ENCODE peak calls at places on chromosome 22, in seven cellular contexts. X, H, G, M, S, P and O are unnamed samples.

GRCh38 chr22:19579880-19580279 is 55.7 kb upstream of the CLDN5 start:
- DNase-seq in X (no peak), P (no peak), M (peak; percentile 24), G (no peak), S (peak; percentile 11), H (peak; percentile 67), O (no peak)

GRCh38 chr22:50201191-50202129 is 649 bp downstream of the SELENOO start:
- DNase-seq in H (peak; percentile 46), X (no peak), S (no peak), M (no peak), G (no peak), P (no peak), O (no peak)

GRCh38 chr22:41197808-41198585 is 7.1 kb upstream of the L3MBTL2 start:
- DNase-seq in H (peak; percentile 29), M (peak; percentile 40), P (no peak), S (peak; percentile 56), X (no peak), G (no peak), O (no peak)

GRCh38 chr22:36365020-36365411 is 22.8 kb downstream of the MYH9 start:
- DNase-seq in S (peak; percentile 75), G (no peak), M (no peak), X (no peak), H (peak; percentile 49), P (peak; percentile 76), O (no peak)

GRCh38 chr22:20131856-20132685 is 467 bp downstream of the ZDHHC8 start:
- DNase-seq in M (no peak), S (peak; percentile 31), P (no peak), X (no peak), G (no peak), H (peak; percentile 88), O (no peak)

GRCh38 chr22:42676059-42676607 is 26.9 kb upstream of the CYB5R3 start:
- DNase-seq in G (no peak), M (no peak), S (no peak), P (no peak), X (no peak), H (no peak), O (no peak)

GRCh38 chr22:50276143-50276542 is 6.0 kb upstream of the MAPK11 start:
- DNase-seq in M (no peak), P (no peak), S (peak; percentile 81), X (no peak), G (peak; percentile 57), H (peak; percentile 41), O (no peak)

GRCh38 chr22:45731798-45732495 is 60.3 kb downstream of the ATXN10 start:
- DNase-seq in H (no peak), S (no peak), M (no peak), P (no peak), G (no peak), X (no peak), O (no peak)

GRCh38 chr22:25490869-25491268 is 73.6 kb upstream of the GRK3 start:
- DNase-seq in X (no peak), H (no peak), S (no peak), P (no peak), G (no peak), M (no peak), O (no peak)

GRCh38 chr22:20756846-20757245 is 17.1 kb upstream of the SERPIND1 start:
- DNase-seq in P (no peak), H (no peak), X (no peak), M (no peak), S (no peak), G (no peak), O (no peak)

GRCh38 chr22:23402275-23403151 is 177.6 kb downstream of the IGLL1 start:
- DNase-seq in X (peak; percentile 64), S (peak; percentile 80), M (peak; percentile 76), H (peak; percentile 91), P (peak; percentile 66), G (peak; percentile 87), O (no peak)

GRCh38 chr22:22037740-22038139 is 55.2 kb upstream of the TOP3B start:
- DNase-seq in M (no peak), G (no peak), S (no peak), X (no peak), H (peak; percentile 93), P (no peak), O (no peak)

GRCh38 chr22:25998118-25998775 is 171.0 kb upstream of the SEZ6L start:
- DNase-seq in P (no peak), H (no peak), S (no peak), G (no peak), X (no peak), M (no peak), O (no peak)

DNA sequence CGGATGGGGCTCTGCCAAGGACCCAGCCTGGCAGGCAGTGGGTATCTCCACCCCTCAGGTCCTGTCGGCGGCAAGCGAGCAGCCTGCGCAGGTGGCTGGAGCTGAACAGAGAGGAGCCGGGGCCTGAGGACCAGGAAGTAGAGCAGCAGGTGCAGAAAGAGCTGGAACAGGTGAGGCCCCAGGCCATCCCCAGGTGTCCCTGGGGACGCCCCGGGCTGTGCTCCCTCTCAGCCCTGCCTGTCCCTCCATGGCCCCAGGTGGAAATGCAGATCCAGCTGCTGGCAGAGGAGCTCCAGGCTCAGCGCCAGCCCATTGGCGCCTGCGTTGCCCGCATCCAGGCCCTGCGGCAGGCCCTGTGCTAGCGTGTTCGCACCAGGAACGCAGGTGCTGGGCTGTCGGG is 44.0 kb downstream of the PISD start:
- DNase-seq in M (no peak), S (no peak), G (no peak), P (no peak), X (no peak), H (no peak), O (no peak)
- TF ChIP-seq POLR2A in M (no peak), S (no peak), G (no peak), P (no peak), X (no peak), H (no peak), O (no peak)

GRCh38 chr22:37607912-37608476 is 640 bp upstream of the GGA1 start:
- DNase-seq in G (no peak), P (no peak), H (no peak), M (no peak), S (peak; percentile 30), X (no peak), O (no peak)
- TF ChIP-seq POLR2AphosphoS5 in G (no peak), P (no peak), H (no peak), M (no peak), S (no peak), X (no peak), O (no peak)

GRCh38 chr22:43812149-43812842 is at the start of gene EFCAB6:
- DNase-seq in M (peak; percentile 90), G (peak; percentile 93), S (peak; percentile 95), H (peak; percentile 83), P (peak; percentile 56), X (peak; percentile 95), O (peak; percentile 91)
- TF ChIP-seq POLR2A in M (no peak), G (no peak), S (peak; percentile 62), H (no peak), P (no peak), X (no peak), O (no peak)

GRCh38 chr22:29621761-29622526 is 18.5 kb downstream of the NF2 start:
- DNase-seq in P (peak; percentile 91), S (no peak), H (no peak), G (no peak), X (no peak), M (no peak), O (no peak)
- TF ChIP-seq POLR2AphosphoS5 in P (peak; percentile 50), S (peak; percentile 53), H (no peak), G (peak; percentile 35), X (no peak), M (no peak), O (peak; percentile 62)

GRCh38 chr22:39518996-39519680 is 1.2 kb upstream of the ATF4 start:
- DNase-seq in G (no peak), P (no peak), H (no peak), X (no peak), S (peak; percentile 51), M (no peak), O (no peak)

GRCh38 chr22:39518124-39518786 is 2.1 kb upstream of the ATF4 start:
- DNase-seq in P (no peak), G (no peak), S (no peak), X (no peak), M (no peak), H (no peak), O (no peak)

GRCh38 chr22:39520874-39521857 is 804 bp downstream of the ATF4 start:
- DNase-seq in P (no peak), S (peak; percentile 84), G (peak; percentile 66), M (peak; percentile 69), H (peak; percentile 71), X (peak; percentile 89), O (no peak)

GRCh38 chr22:39520054-39520873 is at the start of gene ATF4:
- DNase-seq in M (peak; percentile 98), P (peak; percentile 99), H (peak; percentile 88), X (peak; percentile 99), S (peak; percentile 98), G (peak; percentile 98), O (no peak)

DNA sequence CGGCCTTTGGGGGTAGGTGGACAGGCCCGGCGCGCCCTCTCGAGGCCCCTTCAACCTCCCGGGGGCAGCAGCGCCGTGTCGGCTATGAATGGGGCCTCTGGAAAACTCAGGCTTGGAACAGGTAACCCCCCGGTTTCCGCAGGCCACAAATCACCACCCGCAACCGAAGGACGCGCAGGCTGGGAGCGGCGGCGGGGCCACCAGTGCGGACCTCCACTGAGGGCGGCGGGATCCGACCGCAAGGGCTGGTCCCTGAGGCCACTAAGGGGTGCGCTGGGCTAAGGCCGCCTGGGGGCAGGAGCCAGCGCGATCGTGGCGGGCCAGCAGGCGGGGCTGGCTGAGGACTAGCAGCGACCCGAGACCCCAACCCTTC is 695 bp upstream of the ATF4 start:
- DNase-seq in H (no peak), X (peak; percentile 83), G (peak; percentile 57), P (no peak), S (peak; percentile 69), M (no peak), O (no peak)
- TF ChIP-seq POLR2A in H (no peak), X (no peak), G (peak; percentile 63), P (peak; percentile 11), S (no peak), M (peak; percentile 54), O (peak; percentile 68)

GRCh38 chr22:39462443-39463147 is 5.8 kb downstream of the MGAT3 start:
- DNase-seq in P (no peak), G (no peak), X (no peak), S (no peak), M (no peak), H (peak; percentile 59), O (no peak)
- TF ChIP-seq POLR2AphosphoS5 in P (no peak), G (no peak), X (no peak), S (no peak), M (no peak), H (no peak), O (peak; percentile 21)